ENCODE peak calls at places on chromosomes 6 and 20, in nine cellular contexts. J, P, L, N, S, I, F, Z and G are unnamed samples.

GRCh38 chr20:63366658-63367360 is 5.7 kb upstream of the CHRNA4 start:
- DNase-seq in P (no peak), I (no peak), J (no peak), N (no peak), S (no peak), L (no peak), F (peak), Z (no peak), G (no peak)

GRCh38 chr6:101114703-101115102 is 233.6 kb upstream of the ASCC3 start:
- DNase-seq in L (no peak), N (no peak), F (no peak), Z (no peak), P (peak), J (no peak), S (peak), I (peak), G (peak)

GRCh38 chr6:106745824-106746610 is 116.6 kb downstream of the QRSL1 start:
- DNase-seq in I (peak), N (no peak), J (no peak), Z (no peak), P (peak), L (no peak), S (no peak), F (no peak), G (no peak)

GRCh38 chr6:160505970-160506369 is 157.8 kb downstream of the SLC22A3 start:
- DNase-seq in Z (no peak), N (no peak), S (no peak), I (no peak), J (no peak), L (no peak), F (no peak), P (no peak), G (no peak)

GRCh38 chr6:145155873-145156782 is 579.2 kb downstream of the EPM2A start:
- DNase-seq in J (no peak), L (no peak), S (no peak), P (no peak), N (no peak), I (no peak), Z (no peak), F (no peak), G (no peak)

GRCh38 chr6:36075656-36076055 is 48.0 kb downstream of the MAPK14 start:
- DNase-seq in P (peak), J (no peak), L (no peak), F (no peak), Z (no peak), I (peak), N (no peak), S (peak), G (no peak)

GRCh38 chr6:72826033-72826432 is 204.2 kb downstream of the KCNQ5 start:
- DNase-seq in Z (no peak), F (no peak), I (no peak), S (no peak), P (peak), J (no peak), N (no peak), L (no peak), G (no peak)

GRCh38 chr6:83815631-83816030 is 37.5 kb upstream of the RIPPLY2 start:
- DNase-seq in F (no peak), N (no peak), P (peak), S (no peak), Z (no peak), J (no peak), L (no peak), I (no peak), G (no peak)

GRCh38 chr6:41824571-41825569 is 37.4 kb downstream of the TOMM6 start:
- DNase-seq in F (no peak), N (no peak), I (peak), L (no peak), J (no peak), S (no peak), Z (no peak), P (no peak), G (no peak)

GRCh38 chr6:13026557-13026956 is 301.8 kb downstream of the TBC1D7 start:
- DNase-seq in F (peak), I (no peak), P (no peak), L (no peak), S (peak), J (no peak), Z (no peak), N (no peak), G (no peak)

GRCh38 chr20:23234311-23235078 is 116.1 kb upstream of the NXT1 start:
- DNase-seq in F (no peak), Z (no peak), S (no peak), L (no peak), N (no peak), I (no peak), P (no peak), J (no peak), G (no peak)

GRCh38 chr20:20786428-20786827 is 74.0 kb upstream of the RALGAPA2 start:
- DNase-seq in Z (no peak), S (no peak), L (peak), N (no peak), I (no peak), P (no peak), J (peak), F (no peak), G (no peak)

GRCh38 chr6:169921853-169922779 is 170.7 kb downstream of the ERMARD start:
- DNase-seq in I (no peak), N (no peak), F (no peak), Z (no peak), L (no peak), S (no peak), P (no peak), J (no peak), G (no peak)

GRCh38 chr20:14860410-14860814 is 523.0 kb upstream of the FLRT3 start:
- DNase-seq in I (no peak), S (no peak), F (peak), Z (no peak), P (no peak), J (no peak), N (no peak), L (no peak), G (no peak)

GRCh38 chr6:35737413-35738211 is 780 bp downstream of the ARMC12 start:
- DNase-seq in J (no peak), S (no peak), N (no peak), Z (no peak), I (peak), F (no peak), P (peak), L (no peak), G (peak)

GRCh38 chr20:47762699-47763098 is 22.6 kb downstream of the SULF2 start:
- DNase-seq in S (no peak), I (peak), J (no peak), Z (peak), F (no peak), L (no peak), P (no peak), N (no peak), G (no peak)

GRCh38 chr20:60219984-60220540 is 261.8 kb downstream of the CDH26 start:
- DNase-seq in P (no peak), Z (no peak), F (no peak), N (no peak), I (no peak), L (no peak), J (no peak), S (no peak), G (no peak)

GRCh38 chr6:166980738-166981137 is 18.5 kb upstream of the CEP43 start:
- DNase-seq in I (no peak), P (no peak), Z (no peak), N (no peak), L (no peak), J (no peak), F (no peak), S (no peak), G (no peak)

GRCh38 chr6:46032112-46032998 is 16.7 kb upstream of the CLIC5 start:
- DNase-seq in P (no peak), L (no peak), J (no peak), I (no peak), F (no peak), Z (no peak), S (no peak), N (no peak), G (no peak)

GRCh38 chr6:12062605-12063004 is 50.5 kb downstream of the HIVEP1 start:
- DNase-seq in N (no peak), Z (no peak), F (no peak), J (no peak), I (no peak), P (no peak), L (no peak), S (no peak), G (no peak)

GRCh38 chr6:33075568-33076405 is at the start of gene HLA-DPB1:
- DNase-seq in Z (no peak), N (no peak), J (no peak), F (no peak), P (peak), I (peak), L (no peak), S (no peak), G (peak)

GRCh38 chr6:144341831-144342527 is 56.8 kb downstream of the UTRN start:
- DNase-seq in J (no peak), F (no peak), N (no peak), Z (no peak), L (no peak), P (no peak), S (no peak), I (no peak), G (no peak)

GRCh38 chr20:17499041-17499440 is 32.1 kb downstream of the BFSP1 start:
- DNase-seq in P (peak), F (peak), L (no peak), Z (no peak), S (no peak), N (no peak), I (no peak), J (no peak), G (no peak)

GRCh38 chr6:37514377-37514776 is 14.7 kb upstream of the CCDC167 start:
- DNase-seq in F (no peak), P (peak), Z (no peak), L (no peak), J (no peak), S (no peak), I (no peak), N (no peak), G (no peak)

GRCh38 chr20:48002517-48002970 is 217.3 kb upstream of the SULF2 start:
- DNase-seq in J (no peak), L (no peak), Z (no peak), P (no peak), F (no peak), N (no peak), S (no peak), I (no peak), G (peak)

GRCh38 chr20:20237093-20237959 is 130.6 kb upstream of the INSM1 start:
- DNase-seq in I (peak), P (peak), S (peak), L (peak), J (peak), Z (no peak), F (peak), N (no peak), G (peak)

GRCh38 chr20:24754691-24755090 is 194.4 kb upstream of the CST7 start:
- DNase-seq in I (no peak), P (no peak), F (no peak), J (no peak), Z (no peak), S (no peak), L (no peak), N (no peak), G (no peak)

GRCh38 chr6:7821426-7821825 is 89.2 kb downstream of the TXNDC5 start:
- DNase-seq in N (no peak), Z (no peak), J (no peak), S (no peak), F (no peak), P (no peak), L (no peak), I (no peak), G (no peak)

GRCh38 chr6:56757585-56757984 is 114.9 kb upstream of the DST start:
- DNase-seq in I (peak), Z (no peak), F (peak), S (peak), J (peak), P (no peak), N (no peak), L (no peak), G (no peak)
- TF ChIP-seq CTCF in I (peak), Z (peak), F (peak), S (peak), J (peak), P (no peak), N (no peak), L (no peak), G (no peak)

GRCh38 chr20:51700809-51701285 is 67.3 kb downstream of the ATP9A start:
- DNase-seq in F (peak), L (no peak), N (no peak), Z (no peak), S (peak), I (peak), J (no peak), P (peak), G (peak)
- TF ChIP-seq CTCF in F (peak), L (peak), N (peak), Z (peak), S (peak), I (peak), J (peak), P (peak), G (peak)

DNA sequence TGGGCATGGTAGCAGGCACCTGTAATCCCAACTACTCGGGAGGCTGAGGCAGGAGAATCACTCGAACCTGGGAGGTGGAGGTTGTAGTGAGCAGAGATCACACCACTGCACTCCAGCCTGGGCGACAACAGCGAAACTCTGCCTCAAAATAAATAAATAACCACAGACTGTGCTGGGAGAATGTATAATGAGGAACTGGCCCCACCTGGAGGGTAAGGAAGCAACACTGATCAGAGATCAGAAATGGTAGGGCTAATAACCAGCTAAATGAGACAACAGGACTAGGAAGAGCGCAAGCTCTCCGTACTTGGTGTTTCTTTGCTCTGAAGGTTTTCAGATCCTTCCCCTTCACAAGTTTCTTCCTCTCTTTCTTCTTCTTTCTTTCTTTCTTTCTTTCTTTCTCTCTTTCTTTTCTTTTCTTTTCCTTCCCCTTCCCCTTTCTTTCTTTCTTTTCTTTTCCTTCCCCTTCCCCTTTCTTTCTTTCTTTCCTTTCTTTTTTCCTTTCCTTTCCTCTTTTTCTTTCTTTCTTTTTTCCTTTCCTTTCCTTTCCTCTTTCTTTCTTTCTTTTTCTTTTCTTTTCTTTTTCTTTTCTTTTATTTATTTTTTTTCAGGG is 14.6 kb downstream of the CCM2L start:
- DNase-seq in L (no peak), J (no peak), Z (no peak), S (no peak), N (no peak), F (no peak), P (no peak), I (no peak), G (no peak)
- TF ChIP-seq CTCF in L (no peak), J (no peak), Z (no peak), S (no peak), N (peak), F (no peak), P (no peak), I (no peak), G (no peak)

GRCh38 chr6:136534268-136534667 is 16.0 kb downstream of the MAP7 start:
- DNase-seq in F (no peak), Z (no peak), S (no peak), L (no peak), P (no peak), J (no peak), I (no peak), N (no peak), G (no peak)
- TF ChIP-seq CTCF in F (no peak), Z (no peak), S (no peak), L (no peak), P (no peak), J (no peak), I (no peak), N (no peak), G (no peak)

DNA sequence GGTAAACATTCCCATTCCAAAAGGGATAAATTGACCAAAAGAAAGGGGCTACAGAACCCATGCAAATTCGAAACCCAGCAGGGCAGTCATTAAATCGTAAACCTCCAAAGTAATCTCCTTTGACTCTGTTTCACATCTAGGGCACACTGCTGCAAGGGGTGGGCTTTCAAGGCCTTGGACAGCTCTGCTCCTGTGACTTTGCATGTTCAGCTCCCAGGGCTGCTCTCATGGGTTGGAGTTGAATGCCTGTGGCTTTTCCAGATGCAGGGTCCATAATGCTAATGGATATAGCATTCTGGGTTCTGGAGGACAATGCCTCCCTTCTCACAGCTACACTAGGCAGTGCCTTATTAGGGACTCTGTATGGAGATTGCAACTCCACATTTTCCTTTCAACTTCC is 211.9 kb upstream of the MANEA start:
- DNase-seq in I (no peak), Z (no peak), P (no peak), N (no peak), S (no peak), L (no peak), J (no peak), F (no peak), G (no peak)
- TF ChIP-seq CTCF in I (no peak), Z (no peak), P (no peak), N (no peak), S (no peak), L (no peak), J (no peak), F (no peak), G (no peak)

DNA sequence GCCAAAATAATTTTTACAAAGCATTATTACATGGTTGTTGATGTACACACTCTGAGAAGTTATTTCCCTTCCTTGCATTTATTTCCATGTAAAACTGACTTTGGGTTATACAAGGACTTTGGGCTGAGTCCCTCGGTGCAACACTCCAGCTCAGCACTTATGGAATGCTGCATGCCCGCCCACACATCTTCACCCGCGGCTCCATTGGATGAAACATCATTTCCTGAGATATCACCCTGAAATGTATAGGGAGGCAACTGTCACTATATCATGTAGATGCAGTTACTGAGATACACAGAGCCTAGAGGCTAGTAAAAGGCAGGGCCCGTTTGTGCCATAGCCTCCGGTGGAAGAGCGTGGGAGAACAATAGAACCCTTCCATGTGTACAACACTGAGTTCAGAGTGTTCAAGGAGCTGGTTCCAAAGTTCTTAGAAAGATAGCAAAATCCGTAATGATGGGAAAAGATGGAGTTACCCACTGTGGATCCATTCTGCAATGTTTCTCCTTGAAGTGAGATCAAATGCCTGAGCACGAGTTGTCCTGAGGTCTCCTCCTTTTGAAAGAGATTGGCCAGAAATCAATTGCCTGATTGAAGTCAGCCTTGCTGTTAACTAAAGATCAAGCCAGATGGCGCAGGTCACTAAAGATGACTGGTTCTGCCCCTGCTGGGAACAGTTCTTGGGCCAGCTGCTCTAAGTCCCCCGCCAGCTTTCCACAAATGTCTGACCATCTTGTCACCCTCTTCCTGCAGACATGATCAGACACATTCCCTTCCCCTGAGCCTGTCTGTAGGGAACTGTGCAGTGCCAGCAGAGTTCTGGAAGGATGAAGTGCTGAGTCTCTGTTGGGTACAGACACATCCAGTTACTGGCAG is 100.9 kb upstream of the IYD start:
- DNase-seq in F (no peak), N (no peak), L (peak), I (no peak), Z (peak), J (no peak), S (no peak), P (peak), G (no peak)
- TF ChIP-seq CTCF in F (no peak), N (no peak), L (no peak), I (no peak), Z (peak), J (no peak), S (no peak), P (no peak), G (no peak)